ENCODE peak calls at places on chromosomes 3 and 15, in four cellular contexts. T, X, W and F are unnamed samples.
A peak's percentile ranks its signal among the peaks of the same experiment; 100 is the strongest.

GRCh38 chr3:107962946-107963345 is 127.9 kb downstream of the CD47 start:
- DNase-seq in T (no peak), X (no peak), W (no peak), F (no peak)

GRCh38 chr15:51191072-51191665 is 96.5 kb upstream of the TNFAIP8L3 start:
- DNase-seq in T (no peak), X (no peak), W (no peak), F (no peak)

GRCh38 chr3:45943207-45943846 is at the start of gene CXCR6:
- DNase-seq in T (no peak), X (no peak), W (no peak), F (no peak)

GRCh38 chr3:87810427-87810826 is 248.4 kb downstream of the CGGBP1 start:
- DNase-seq in T (no peak), X (no peak), W (no peak), F (no peak)

GRCh38 chr3:18808423-18808822 is 339.9 kb upstream of the KCNH8 start:
- DNase-seq in T (no peak), X (no peak), W (no peak), F (no peak)

GRCh38 chr15:23690450-23690852 is 3.3 kb upstream of the NDN start:
- DNase-seq in T (peak; percentile 65), X (peak; percentile 2), W (peak; percentile 11), F (no peak)

GRCh38 chr3:67518196-67518595 is 136.2 kb downstream of the SUCLG2 start:
- DNase-seq in T (no peak), X (no peak), W (no peak), F (no peak)

GRCh38 chr3:48473617-48473952 is 27.0 kb downstream of the ATRIP start:
- DNase-seq in T (no peak), X (no peak), W (no peak), F (no peak)

GRCh38 chr3:122795674-122795969 is 753 bp downstream of the SLC49A4 start:
- DNase-seq in T (no peak), X (no peak), W (no peak), F (no peak)

GRCh38 chr3:51944541-51945021 is 2.4 kb downstream of the PARP3 start:
- DNase-seq in T (no peak), X (no peak), W (no peak), F (no peak)

GRCh38 chr15:60722328-60723112 is 243.6 kb upstream of the ICE2 start:
- DNase-seq in T (no peak), X (no peak), W (no peak), F (no peak)

GRCh38 chr3:67018789-67019525 is 20.9 kb downstream of the KBTBD8 start:
- DNase-seq in T (no peak), X (no peak), W (no peak), F (no peak)

GRCh38 chr3:1515842-1516241 is 423.0 kb downstream of the CNTN6 start:
- DNase-seq in T (no peak), X (no peak), W (no peak), F (no peak)

GRCh38 chr15:79680721-79681120 is 216.1 kb downstream of the MTHFS start:
- DNase-seq in T (peak; percentile 14), X (no peak), W (no peak), F (no peak)